ENCODE peak calls at places on chromosomes 16 and 17, in five cellular contexts. One of them, this sample, is unnamed.

GRCh38 chr17:75552847-75553552 is 27.5 kb downstream of the LLGL2 start:
- DNase-seq in dorsolateral prefrontal cortex: no peak
- DNase-seq in AG09319: no peak
- DNase-seq in lower leg skin: no peak
- DNase-seq in fibroblast of lung: peak
- DNase-seq in this sample: no peak

GRCh38 chr17:2777242-2777867 is 18.9 kb upstream of the RAP1GAP2 start:
- DNase-seq in dorsolateral prefrontal cortex: no peak
- DNase-seq in AG09319: no peak
- DNase-seq in lower leg skin: no peak
- DNase-seq in fibroblast of lung: no peak
- DNase-seq in this sample: no peak

GRCh38 chr17:45223541-45224528 is 2.1 kb downstream of the FMNL1 start:
- DNase-seq in dorsolateral prefrontal cortex: no peak
- DNase-seq in AG09319: no peak
- DNase-seq in lower leg skin: no peak
- DNase-seq in fibroblast of lung: no peak
- DNase-seq in this sample: no peak

GRCh38 chr17:81829858-81830257 is 3.2 kb downstream of the MCRIP1 start:
- DNase-seq in dorsolateral prefrontal cortex: no peak
- DNase-seq in AG09319: no peak
- DNase-seq in lower leg skin: no peak
- DNase-seq in fibroblast of lung: no peak
- DNase-seq in this sample: no peak

GRCh38 chr17:58302919-58303551 is 22.3 kb upstream of the MPO start:
- DNase-seq in dorsolateral prefrontal cortex: no peak
- DNase-seq in AG09319: no peak
- DNase-seq in lower leg skin: no peak
- DNase-seq in fibroblast of lung: no peak
- DNase-seq in this sample: no peak

GRCh38 chr16:35731341-35732040 is 2272.1 kb downstream of the TP53TG3F start:
- DNase-seq in dorsolateral prefrontal cortex: no peak
- DNase-seq in AG09319: no peak
- DNase-seq in lower leg skin: no peak
- DNase-seq in fibroblast of lung: no peak
- DNase-seq in this sample: no peak

GRCh38 chr17:74646231-74646630 is 22.7 kb upstream of the CD300E start:
- DNase-seq in dorsolateral prefrontal cortex: no peak
- DNase-seq in AG09319: no peak
- DNase-seq in lower leg skin: no peak
- DNase-seq in fibroblast of lung: peak
- DNase-seq in this sample: no peak

GRCh38 chr17:50361561-50362480 is 11.2 kb downstream of the MRPL27 start:
- DNase-seq in dorsolateral prefrontal cortex: peak
- DNase-seq in AG09319: peak
- DNase-seq in lower leg skin: no peak
- DNase-seq in fibroblast of lung: peak
- DNase-seq in this sample: peak

GRCh38 chr16:25258856-25259179 is 1.2 kb upstream of the ZKSCAN2 start:
- DNase-seq in dorsolateral prefrontal cortex: no peak
- DNase-seq in AG09319: no peak
- DNase-seq in lower leg skin: no peak
- DNase-seq in fibroblast of lung: no peak
- DNase-seq in this sample: no peak

GRCh38 chr17:64230551-64231408 is 32.3 kb downstream of the TEX2 start:
- DNase-seq in dorsolateral prefrontal cortex: no peak
- DNase-seq in AG09319: peak
- DNase-seq in lower leg skin: no peak
- DNase-seq in fibroblast of lung: peak
- DNase-seq in this sample: no peak

GRCh38 chr16:53752566-53752965 is 48.6 kb downstream of the FTO start:
- DNase-seq in dorsolateral prefrontal cortex: no peak
- DNase-seq in AG09319: no peak
- DNase-seq in lower leg skin: no peak
- DNase-seq in fibroblast of lung: no peak
- DNase-seq in this sample: no peak

GRCh38 chr16:19696961-19697360 is 21.1 kb downstream of the KNOP1 start:
- DNase-seq in dorsolateral prefrontal cortex: peak
- DNase-seq in AG09319: no peak
- DNase-seq in lower leg skin: no peak
- DNase-seq in fibroblast of lung: no peak
- DNase-seq in this sample: no peak

GRCh38 chr16:15493416-15494181 is 59.2 kb downstream of the BMERB1 start:
- DNase-seq in dorsolateral prefrontal cortex: no peak
- DNase-seq in AG09319: peak
- DNase-seq in lower leg skin: no peak
- DNase-seq in fibroblast of lung: peak
- DNase-seq in this sample: no peak

GRCh38 chr17:38970804-38971203 is 3.6 kb upstream of the FBXO47 start:
- DNase-seq in dorsolateral prefrontal cortex: no peak
- DNase-seq in AG09319: no peak
- DNase-seq in lower leg skin: no peak
- DNase-seq in fibroblast of lung: no peak
- DNase-seq in this sample: no peak

GRCh38 chr16:77191259-77191969 is 424 bp downstream of the MON1B start:
- DNase-seq in dorsolateral prefrontal cortex: no peak
- DNase-seq in AG09319: no peak
- DNase-seq in lower leg skin: no peak
- DNase-seq in fibroblast of lung: no peak
- DNase-seq in this sample: no peak

GRCh38 chr17:78934681-78935418 is 9.7 kb upstream of the TIMP2 start:
- DNase-seq in dorsolateral prefrontal cortex: no peak
- DNase-seq in AG09319: no peak
- DNase-seq in lower leg skin: no peak
- DNase-seq in fibroblast of lung: peak
- DNase-seq in this sample: no peak

GRCh38 chr16:53545433-53545832 is 42.4 kb upstream of the AKTIP start:
- DNase-seq in dorsolateral prefrontal cortex: no peak
- DNase-seq in AG09319: no peak
- DNase-seq in lower leg skin: no peak
- DNase-seq in fibroblast of lung: peak
- DNase-seq in this sample: no peak

GRCh38 chr16:66207864-66208226 is 158.6 kb upstream of the CDH5 start:
- DNase-seq in dorsolateral prefrontal cortex: no peak
- DNase-seq in AG09319: no peak
- DNase-seq in lower leg skin: no peak
- DNase-seq in fibroblast of lung: no peak
- DNase-seq in this sample: no peak

GRCh38 chr16:19833581-19833980 is 51.1 kb downstream of the GPRC5B start:
- DNase-seq in dorsolateral prefrontal cortex: no peak
- DNase-seq in AG09319: no peak
- DNase-seq in lower leg skin: no peak
- DNase-seq in fibroblast of lung: peak
- DNase-seq in this sample: no peak

GRCh38 chr17:68461122-68461539 is 3.8 kb upstream of the WIPI1 start:
- DNase-seq in dorsolateral prefrontal cortex: no peak
- DNase-seq in AG09319: no peak
- DNase-seq in lower leg skin: no peak
- DNase-seq in fibroblast of lung: no peak
- DNase-seq in this sample: no peak

GRCh38 chr16:78957328-78958100 is 643.0 kb downstream of the MAF start:
- DNase-seq in dorsolateral prefrontal cortex: no peak
- DNase-seq in AG09319: no peak
- DNase-seq in lower leg skin: no peak
- DNase-seq in fibroblast of lung: no peak
- DNase-seq in this sample: no peak

GRCh38 chr17:48593840-48594411 is 347 bp upstream of the HOXB5 start:
- DNase-seq in dorsolateral prefrontal cortex: no peak
- DNase-seq in AG09319: peak
- DNase-seq in lower leg skin: peak
- DNase-seq in fibroblast of lung: peak
- DNase-seq in this sample: no peak

GRCh38 chr16:35450648-35451047 is 1991.2 kb downstream of the TP53TG3F start:
- DNase-seq in dorsolateral prefrontal cortex: no peak
- DNase-seq in AG09319: no peak
- DNase-seq in lower leg skin: no peak
- DNase-seq in fibroblast of lung: no peak
- DNase-seq in this sample: peak

GRCh38 chr16:85350973-85351372 is 238.7 kb upstream of the CIBAR2 start:
- DNase-seq in dorsolateral prefrontal cortex: peak
- DNase-seq in AG09319: peak
- DNase-seq in lower leg skin: peak
- DNase-seq in fibroblast of lung: peak
- DNase-seq in this sample: peak

GRCh38 chr16:19884611-19885455 is at the start of gene GPRC5B:
- DNase-seq in dorsolateral prefrontal cortex: peak
- DNase-seq in AG09319: no peak
- DNase-seq in lower leg skin: peak
- DNase-seq in fibroblast of lung: peak
- DNase-seq in this sample: no peak

GRCh38 chr16:77470851-77471250 is 36.0 kb upstream of the ADAMTS18 start:
- DNase-seq in dorsolateral prefrontal cortex: no peak
- DNase-seq in AG09319: no peak
- DNase-seq in lower leg skin: no peak
- DNase-seq in fibroblast of lung: no peak
- DNase-seq in this sample: no peak

GRCh38 chr17:72566671-72567484 is 446.1 kb downstream of the SOX9 start:
- DNase-seq in dorsolateral prefrontal cortex: no peak
- DNase-seq in AG09319: no peak
- DNase-seq in lower leg skin: no peak
- DNase-seq in fibroblast of lung: no peak
- DNase-seq in this sample: no peak

GRCh38 chr16:72649254-72649944 is 398.5 kb downstream of the ZFHX3 start:
- DNase-seq in dorsolateral prefrontal cortex: no peak
- DNase-seq in AG09319: no peak
- DNase-seq in lower leg skin: no peak
- DNase-seq in fibroblast of lung: no peak
- DNase-seq in this sample: no peak

GRCh38 chr16:6031102-6031501 is 933.5 kb upstream of the EEF2KMT start:
- DNase-seq in dorsolateral prefrontal cortex: no peak
- DNase-seq in AG09319: no peak
- DNase-seq in lower leg skin: no peak
- DNase-seq in fibroblast of lung: no peak
- DNase-seq in this sample: no peak
- TF ChIP-seq CTCF in dorsolateral prefrontal cortex: no peak
- TF ChIP-seq CTCF in AG09319: no peak
- TF ChIP-seq CTCF in lower leg skin: no peak
- TF ChIP-seq CTCF in fibroblast of lung: no peak
- TF ChIP-seq CTCF in this sample: no peak

DNA sequence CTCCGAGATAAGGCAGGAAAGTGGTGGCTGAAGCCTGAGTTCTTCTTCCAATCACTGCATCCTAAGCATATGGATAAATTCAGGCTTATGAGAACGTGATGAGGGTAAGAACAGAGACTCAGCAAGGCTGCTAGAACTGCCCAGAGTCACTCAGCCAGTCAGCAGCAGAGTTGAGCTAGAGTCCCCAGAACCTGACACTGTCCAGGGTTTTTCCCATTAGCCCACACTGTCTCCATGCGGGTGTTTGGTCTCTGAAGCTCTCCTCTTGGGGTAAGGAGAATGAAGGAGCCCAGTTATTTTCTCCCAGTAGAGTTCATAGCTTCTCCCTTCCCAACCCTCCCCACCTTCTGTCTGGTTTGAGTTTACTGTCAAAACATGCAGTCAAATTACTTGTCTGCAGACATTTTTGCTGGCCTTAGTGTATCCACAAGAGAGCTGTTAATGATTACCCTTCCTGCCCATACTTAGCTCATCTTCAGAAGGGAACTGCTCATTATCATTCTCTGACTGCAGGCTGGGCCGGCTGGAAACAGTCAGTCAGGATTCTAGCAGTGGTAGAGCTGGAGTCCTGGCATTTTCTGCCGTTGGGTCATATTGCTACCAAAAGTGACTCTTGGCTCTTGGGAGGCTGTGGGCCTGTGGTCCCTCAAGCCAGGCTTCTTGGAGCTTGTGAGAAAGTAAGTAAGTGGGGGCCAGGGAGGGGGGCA is 460.0 kb downstream of the HS3ST3B1 start:
- DNase-seq in dorsolateral prefrontal cortex: no peak
- DNase-seq in AG09319: no peak
- DNase-seq in lower leg skin: no peak
- DNase-seq in fibroblast of lung: no peak
- DNase-seq in this sample: no peak
- TF ChIP-seq CTCF in dorsolateral prefrontal cortex: no peak
- TF ChIP-seq CTCF in AG09319: no peak
- TF ChIP-seq CTCF in lower leg skin: no peak
- TF ChIP-seq CTCF in fibroblast of lung: no peak
- TF ChIP-seq CTCF in this sample: no peak

GRCh38 chr16:81723098-81723723 is 55.9 kb upstream of the PLCG2 start:
- DNase-seq in dorsolateral prefrontal cortex: no peak
- DNase-seq in AG09319: peak
- DNase-seq in lower leg skin: peak
- DNase-seq in fibroblast of lung: peak
- DNase-seq in this sample: peak

GRCh38 chr16:81719993-81720392 is 59.1 kb upstream of the PLCG2 start:
- DNase-seq in dorsolateral prefrontal cortex: no peak
- DNase-seq in AG09319: no peak
- DNase-seq in lower leg skin: no peak
- DNase-seq in fibroblast of lung: no peak
- DNase-seq in this sample: no peak

GRCh38 chr16:81717662-81718189 is 61.4 kb upstream of the PLCG2 start:
- DNase-seq in dorsolateral prefrontal cortex: no peak
- DNase-seq in AG09319: no peak
- DNase-seq in lower leg skin: no peak
- DNase-seq in fibroblast of lung: no peak
- DNase-seq in this sample: no peak

GRCh38 chr16:81718637-81719036 is 60.5 kb upstream of the PLCG2 start:
- DNase-seq in dorsolateral prefrontal cortex: no peak
- DNase-seq in AG09319: no peak
- DNase-seq in lower leg skin: no peak
- DNase-seq in fibroblast of lung: no peak
- DNase-seq in this sample: no peak

DNA sequence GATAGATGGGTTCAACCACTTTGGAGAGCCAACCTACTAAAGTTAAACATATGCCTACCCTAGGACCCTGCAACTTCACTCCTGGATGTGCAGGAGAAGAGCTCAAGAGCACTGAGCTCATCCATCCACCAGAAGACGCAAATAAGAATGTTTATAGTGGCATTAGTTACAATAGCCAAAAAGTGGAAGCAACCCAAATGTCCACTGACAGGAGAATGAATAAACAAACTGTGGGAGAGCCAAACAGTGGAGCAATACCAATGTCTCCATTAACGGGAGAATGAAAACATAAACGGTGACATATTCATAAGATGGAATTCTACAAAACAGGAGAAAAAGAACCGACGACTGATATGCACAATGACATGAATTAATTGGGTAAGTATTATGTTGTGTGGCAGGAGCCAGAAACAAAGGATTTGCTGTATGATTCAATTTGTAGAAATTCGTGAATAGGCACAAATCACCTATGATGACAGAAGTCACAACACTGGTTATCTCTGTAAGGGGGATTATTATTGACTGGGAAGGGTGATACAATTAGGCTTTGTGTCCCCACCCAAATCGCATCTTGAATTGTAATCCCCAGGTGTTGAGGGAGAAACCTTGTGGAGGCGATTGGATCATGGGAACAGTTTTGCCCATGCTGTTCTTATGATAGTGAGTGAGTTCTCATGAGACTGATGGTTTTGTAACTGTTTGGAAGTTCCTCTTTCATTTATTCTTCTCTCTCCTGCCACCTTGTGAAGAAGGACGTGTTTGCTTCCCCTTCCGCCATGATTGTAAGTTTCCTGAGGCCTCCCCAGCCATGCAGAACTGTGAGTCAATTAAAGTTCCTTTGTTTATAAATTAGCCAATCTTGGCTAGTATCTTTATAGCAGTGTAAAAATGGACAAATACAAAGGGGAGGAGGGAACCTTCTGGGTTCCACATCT is 57.9 kb upstream of the PLCG2 start:
- DNase-seq in dorsolateral prefrontal cortex: no peak
- DNase-seq in AG09319: no peak
- DNase-seq in lower leg skin: no peak
- DNase-seq in fibroblast of lung: no peak
- DNase-seq in this sample: no peak
- TF ChIP-seq CTCF in dorsolateral prefrontal cortex: no peak
- TF ChIP-seq CTCF in AG09319: no peak
- TF ChIP-seq CTCF in lower leg skin: no peak
- TF ChIP-seq CTCF in fibroblast of lung: no peak
- TF ChIP-seq CTCF in this sample: no peak

GRCh38 chr16:89168381-89169189 is 3.0 kb upstream of the CDH15 start:
- DNase-seq in dorsolateral prefrontal cortex: no peak
- DNase-seq in AG09319: no peak
- DNase-seq in lower leg skin: no peak
- DNase-seq in fibroblast of lung: no peak
- DNase-seq in this sample: no peak
- TF ChIP-seq CTCF in dorsolateral prefrontal cortex: no peak
- TF ChIP-seq CTCF in AG09319: no peak
- TF ChIP-seq CTCF in lower leg skin: no peak
- TF ChIP-seq CTCF in fibroblast of lung: peak
- TF ChIP-seq CTCF in this sample: no peak